ENCODE peak calls at places on chromosomes 13 and 19, in five cellular contexts. N, C, K, L and S are unnamed samples.
A peak's percentile ranks its signal among the peaks of the same experiment; 100 is the strongest.

GRCh38 chr19:53809518-53810186 is 14.5 kb downstream of the NLRP12 start:
- DNase-seq in K (peak; percentile 30), N (no peak), L (no peak), C (no peak), S (peak; percentile 82)

GRCh38 chr13:95019886-95020285 is 281.4 kb downstream of the ABCC4 start:
- DNase-seq in C (no peak), L (no peak), N (no peak), K (no peak), S (no peak)

GRCh38 chr19:40395956-40396355 is 6.0 kb upstream of the HIPK4 start:
- DNase-seq in K (no peak), N (no peak), C (no peak), L (no peak), S (no peak)

GRCh38 chr19:18475762-18476331 is 37.9 kb upstream of the ISYNA1 start:
- DNase-seq in K (no peak), N (peak; percentile 75), C (no peak), L (no peak), S (no peak)

GRCh38 chr13:97267418-97268059 is 45.4 kb downstream of the MBNL2 start:
- DNase-seq in K (no peak), C (no peak), L (no peak), N (no peak), S (peak; percentile 64)

GRCh38 chr19:8304841-8305621 is 3.1 kb downstream of the CD320 start:
- DNase-seq in L (no peak), K (peak; percentile 92), N (no peak), C (no peak), S (peak; percentile 90)

GRCh38 chr13:45119469-45119989 is 781 bp upstream of the GTF2F2 start:
- DNase-seq in L (peak; percentile 26), N (no peak), K (peak; percentile 10), C (no peak), S (no peak)

GRCh38 chr13:110767476-110767875 is 54.0 kb downstream of the ING1 start:
- DNase-seq in L (no peak), K (no peak), N (no peak), C (no peak), S (no peak)

GRCh38 chr19:41997851-41998229 is 3.8 kb upstream of the ATP1A3 start:
- DNase-seq in K (no peak), C (no peak), N (no peak), L (no peak), S (peak; percentile 41)

GRCh38 chr13:95447766-95448165 is 104.8 kb upstream of the CLDN10 start:
- DNase-seq in K (no peak), N (no peak), C (no peak), L (no peak), S (peak; percentile 25)

GRCh38 chr13:65582160-65582559 is 1648.0 kb downstream of the PCDH9 start:
- DNase-seq in L (no peak), C (no peak), K (no peak), N (no peak), S (peak; percentile 15)

GRCh38 chr19:4174212-4174894 is 8.0 kb downstream of the SIRT6 start:
- DNase-seq in L (no peak), C (no peak), N (no peak), K (no peak), S (no peak)

GRCh38 chr13:73096173-73097117 is 37.6 kb downstream of the KLF5 start:
- DNase-seq in L (no peak), K (no peak), N (peak; percentile 21), C (no peak), S (no peak)

GRCh38 chr13:50198508-50198907 is 183.3 kb downstream of the KCNRG start:
- DNase-seq in C (no peak), N (no peak), L (no peak), K (no peak), S (no peak)

DNA sequence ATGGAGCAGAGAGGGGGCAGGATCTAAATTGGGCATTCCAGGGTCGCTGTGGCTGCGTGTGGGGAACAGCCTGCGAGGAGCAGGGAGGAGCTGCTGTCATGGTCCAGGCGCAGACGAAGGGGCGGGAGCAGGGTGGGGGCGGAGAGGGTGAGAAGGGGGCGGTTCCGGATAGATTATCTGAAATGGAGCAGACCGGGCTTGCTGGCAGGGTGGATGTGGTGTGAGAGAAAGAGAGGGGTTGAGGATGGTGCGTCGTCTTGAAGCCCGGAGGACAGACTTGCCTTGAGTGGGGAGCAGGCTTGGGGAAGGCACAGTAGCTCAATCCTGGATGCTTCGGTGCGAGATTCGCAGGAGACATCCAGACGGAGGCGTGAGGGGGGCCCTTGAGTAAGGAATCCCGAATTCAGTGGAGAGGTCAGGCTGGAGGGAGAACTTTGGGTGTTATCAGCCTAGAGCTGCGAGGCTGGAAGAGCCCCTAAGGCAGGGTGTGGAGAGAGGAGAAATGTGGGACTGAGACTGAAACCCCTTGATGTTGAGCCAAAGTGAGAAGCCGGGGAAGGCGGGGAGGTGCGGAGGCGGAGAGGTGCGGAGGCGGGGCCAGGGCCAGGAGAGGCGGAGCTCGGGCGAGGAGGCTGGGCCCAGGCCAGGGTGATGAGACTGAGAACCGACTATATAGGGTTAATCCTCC is 40.7 kb downstream of the DPF1 start:
- DNase-seq in N (no peak), L (no peak), C (no peak), K (peak; percentile 87), S (peak; percentile 85)
- TF ChIP-seq ESRRA in N (no peak), L (no peak), C (no peak), K (no peak), S (no peak)

GRCh38 chr19:31383553-31383952 is 34.3 kb upstream of the TSHZ3 start:
- DNase-seq in K (no peak), N (no peak), L (no peak), C (no peak), S (no peak)

GRCh38 chr19:31377736-31378135 is 28.5 kb upstream of the TSHZ3 start:
- DNase-seq in C (no peak), K (no peak), L (no peak), N (no peak), S (no peak)

GRCh38 chr19:31385744-31386143 is 36.5 kb upstream of the TSHZ3 start:
- DNase-seq in K (no peak), N (no peak), C (no peak), L (no peak), S (no peak)

GRCh38 chr19:31378404-31378803 is 29.2 kb upstream of the TSHZ3 start:
- DNase-seq in C (no peak), N (peak; percentile 4), L (no peak), K (no peak), S (no peak)

DNA sequence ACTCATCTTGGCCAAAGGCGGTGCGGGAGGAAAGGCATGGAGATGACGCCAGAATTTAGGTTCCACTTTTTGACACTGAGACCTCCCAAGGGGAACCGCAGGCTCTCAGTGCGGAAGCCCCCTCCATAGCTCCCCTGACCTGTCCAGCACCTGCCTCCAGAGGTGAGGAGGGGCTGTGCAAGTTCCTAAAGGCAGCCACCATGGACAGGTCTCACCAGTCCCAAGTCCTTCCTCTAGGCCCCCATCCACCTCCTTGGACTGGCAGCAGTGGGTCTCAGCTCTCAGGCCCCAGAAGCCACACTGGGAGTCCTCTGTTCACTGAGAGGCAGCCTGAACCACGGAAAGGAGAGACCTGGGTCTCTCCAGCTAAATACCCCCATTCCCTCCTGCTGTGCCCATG is 31.6 kb upstream of the TSHZ3 start:
- DNase-seq in N (no peak), K (no peak), L (no peak), C (no peak), S (no peak)
- TF ChIP-seq ESRRA in N (no peak), K (no peak), L (no peak), C (no peak), S (no peak)

GRCh38 chr13:41388143-41388881 is 69.0 kb upstream of the RGCC start:
- DNase-seq in N (no peak), K (no peak), L (no peak), C (no peak), S (no peak)

GRCh38 chr13:41386206-41386605 is 71.1 kb upstream of the RGCC start:
- DNase-seq in K (no peak), N (no peak), C (no peak), L (no peak), S (no peak)

GRCh38 chr13:41383400-41383799 is 72.3 kb downstream of the NAA16 start:
- DNase-seq in N (no peak), C (no peak), K (no peak), L (no peak), S (no peak)

GRCh38 chr13:41389580-41389979 is 67.8 kb upstream of the RGCC start:
- DNase-seq in N (no peak), C (no peak), L (no peak), K (no peak), S (no peak)

DNA sequence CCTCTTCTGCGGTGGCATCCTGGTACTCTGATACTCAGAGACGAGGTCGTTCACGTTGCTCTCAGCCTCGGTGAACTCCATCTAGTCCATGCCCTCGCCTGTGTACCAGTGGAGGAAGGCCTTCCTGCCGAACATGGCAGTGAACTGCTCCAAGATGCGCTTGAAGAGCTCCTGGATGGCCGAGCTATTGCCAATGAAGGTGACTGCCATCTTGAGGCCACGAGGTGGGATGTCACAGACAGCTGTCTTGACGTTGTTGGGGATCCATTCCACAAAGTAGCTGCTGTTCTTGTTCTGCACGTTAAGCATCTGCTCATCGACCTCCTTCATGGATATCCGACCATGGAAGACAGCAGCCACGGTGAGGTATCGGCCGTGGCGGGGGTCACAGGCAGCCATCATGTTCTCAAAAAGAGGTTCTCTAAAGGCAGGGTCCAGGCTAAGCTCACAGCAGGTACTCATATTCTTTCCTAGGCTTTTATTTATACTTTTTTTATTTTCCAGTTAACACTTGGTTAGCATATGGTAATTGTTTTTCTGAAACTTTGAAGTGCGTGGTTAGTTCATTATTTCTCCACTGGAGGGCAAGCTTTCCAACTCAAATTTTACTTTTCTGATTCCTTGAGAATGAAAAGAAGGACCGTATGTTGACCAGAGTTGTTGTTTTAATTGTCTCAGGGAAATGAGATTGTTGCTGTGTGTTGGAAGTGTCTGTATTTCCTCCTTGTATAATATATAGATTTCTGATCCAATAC is 72.4 kb upstream of the RGCC start:
- DNase-seq in L (no peak), K (no peak), C (no peak), N (no peak), S (no peak)
- TF ChIP-seq ESRRA in L (no peak), K (no peak), C (no peak), N (no peak), S (no peak)

GRCh38 chr13:107866007-107866665 is 349.2 kb downstream of the LIG4 start:
- DNase-seq in K (peak; percentile 65), C (no peak), L (no peak), N (no peak), S (peak; percentile 47)
- TF ChIP-seq ESRRA in K (no peak), C (no peak), L (no peak), N (no peak), S (no peak)